ENCODE peak calls at places on chromosomes 6 and 20, in seven cellular contexts. One of them, this sample, is unnamed.
A peak's percentile ranks its signal among the peaks of the same experiment; 100 is the strongest.

GRCh38 chr6:11598687-11599086 is 61.1 kb downstream of the TMEM170B start:
- DNase-seq in H1: no peak
- DNase-seq in K562: no peak
- DNase-seq in Panc1: no peak
- DNase-seq in pancreas: no peak
- DNase-seq in cardiac muscle cell: no peak
- DNase-seq in HCT116: no peak
- DNase-seq in this sample: no peak

GRCh38 chr6:37569999-37570776 is 70.5 kb upstream of the CCDC167 start:
- DNase-seq in H1: no peak
- DNase-seq in K562: no peak
- DNase-seq in Panc1: no peak
- DNase-seq in pancreas: no peak
- DNase-seq in cardiac muscle cell: no peak
- DNase-seq in HCT116: no peak
- DNase-seq in this sample: no peak

GRCh38 chr6:5996701-5997419 is 9.9 kb downstream of the NRN1 start:
- DNase-seq in H1: no peak
- DNase-seq in K562: no peak
- DNase-seq in Panc1: no peak
- DNase-seq in pancreas: no peak
- DNase-seq in cardiac muscle cell: peak; percentile 43
- DNase-seq in HCT116: no peak
- DNase-seq in this sample: peak; percentile 62

GRCh38 chr6:90237350-90237990 is 59.2 kb downstream of the BACH2 start:
- DNase-seq in H1: no peak
- DNase-seq in K562: no peak
- DNase-seq in Panc1: no peak
- DNase-seq in pancreas: no peak
- DNase-seq in cardiac muscle cell: no peak
- DNase-seq in HCT116: no peak
- DNase-seq in this sample: no peak

GRCh38 chr6:124772733-124773319 is 189.4 kb upstream of the RNF217 start:
- DNase-seq in H1: no peak
- DNase-seq in K562: no peak
- DNase-seq in Panc1: no peak
- DNase-seq in pancreas: no peak
- DNase-seq in cardiac muscle cell: peak; percentile 15
- DNase-seq in HCT116: no peak
- DNase-seq in this sample: no peak

GRCh38 chr20:5524886-5525285 is 208.1 kb upstream of the PROKR2 start:
- DNase-seq in H1: no peak
- DNase-seq in K562: no peak
- DNase-seq in Panc1: no peak
- DNase-seq in pancreas: no peak
- DNase-seq in cardiac muscle cell: no peak
- DNase-seq in HCT116: no peak
- DNase-seq in this sample: no peak

GRCh38 chr20:52783769-52784168 is 188.4 kb upstream of the TSHZ2 start:
- DNase-seq in H1: peak; percentile 19
- DNase-seq in K562: peak; percentile 39
- DNase-seq in Panc1: no peak
- DNase-seq in pancreas: no peak
- DNase-seq in cardiac muscle cell: no peak
- DNase-seq in HCT116: no peak
- DNase-seq in this sample: no peak

GRCh38 chr20:38290829-38291581 is 13.0 kb upstream of the BPI start:
- DNase-seq in H1: peak; percentile 49
- DNase-seq in K562: peak; percentile 51
- DNase-seq in Panc1: no peak
- DNase-seq in pancreas: no peak
- DNase-seq in cardiac muscle cell: no peak
- DNase-seq in HCT116: no peak
- DNase-seq in this sample: no peak

GRCh38 chr20:49392745-49393144 is 89.7 kb downstream of the KCNB1 start:
- DNase-seq in H1: no peak
- DNase-seq in K562: no peak
- DNase-seq in Panc1: no peak
- DNase-seq in pancreas: peak; percentile 45
- DNase-seq in cardiac muscle cell: no peak
- DNase-seq in HCT116: no peak
- DNase-seq in this sample: no peak

GRCh38 chr6:119052985-119053384 is 25.5 kb downstream of the FAM184A start:
- DNase-seq in H1: no peak
- DNase-seq in K562: no peak
- DNase-seq in Panc1: no peak
- DNase-seq in pancreas: no peak
- DNase-seq in cardiac muscle cell: no peak
- DNase-seq in HCT116: no peak
- DNase-seq in this sample: no peak

GRCh38 chr20:416950-417800 is 9.1 kb downstream of the RBCK1 start:
- DNase-seq in H1: no peak
- DNase-seq in K562: no peak
- DNase-seq in Panc1: no peak
- DNase-seq in pancreas: no peak
- DNase-seq in cardiac muscle cell: no peak
- DNase-seq in HCT116: no peak
- DNase-seq in this sample: no peak
- H3K36me3 ChIP-seq in H1: peaks cover 3% of the 10 kb centered on the region
- H3K36me3 ChIP-seq in K562: peaks cover 28% of the 10 kb centered on the region
- H3K36me3 ChIP-seq in Panc1: peaks cover 6% of the 10 kb centered on the region
- H3K36me3 ChIP-seq in pancreas: no peaks in the 10 kb centered on the region
- H3K36me3 ChIP-seq in cardiac muscle cell: peaks cover 8% of the 10 kb centered on the region
- H3K36me3 ChIP-seq in HCT116: peaks cover 20% of the 10 kb centered on the region
- H3K36me3 ChIP-seq in this sample: peaks cover 55% of the 10 kb centered on the region

GRCh38 chr20:3312940-3313656 is 74.1 kb upstream of the SLC4A11 start:
- DNase-seq in H1: no peak
- DNase-seq in K562: no peak
- DNase-seq in Panc1: no peak
- DNase-seq in pancreas: peak; percentile 41
- DNase-seq in cardiac muscle cell: no peak
- DNase-seq in HCT116: no peak
- DNase-seq in this sample: no peak
- H3K4me3 ChIP-seq in H1: no peak overlapping the region
- H3K4me3 ChIP-seq in K562: no peak overlapping the region
- H3K4me3 ChIP-seq in Panc1: no peak overlapping the region
- H3K4me3 ChIP-seq in pancreas: no peak overlapping the region
- H3K4me3 ChIP-seq in cardiac muscle cell: no peak overlapping the region
- H3K4me3 ChIP-seq in HCT116: no peak overlapping the region
- H3K4me3 ChIP-seq in this sample: no peak overlapping the region

GRCh38 chr6:33049323-33049722 is 24.1 kb downstream of the HLA-DPA1 start:
- DNase-seq in H1: no peak
- DNase-seq in K562: peak; percentile 11
- DNase-seq in Panc1: no peak
- DNase-seq in pancreas: no peak
- DNase-seq in cardiac muscle cell: no peak
- DNase-seq in HCT116: no peak
- DNase-seq in this sample: no peak
- TF ChIP-seq CTCF in H1: peak; percentile 56
- TF ChIP-seq CTCF in K562: peak; percentile 42
- TF ChIP-seq CTCF in Panc1: peak; percentile 37
- TF ChIP-seq CTCF in pancreas: no peak
- TF ChIP-seq CTCF in cardiac muscle cell: peak; percentile 24
- TF ChIP-seq CTCF in HCT116: peak; percentile 63
- TF ChIP-seq CTCF in this sample: peak; percentile 20

GRCh38 chr6:108161724-108162282 is 4.0 kb upstream of the NR2E1 start:
- DNase-seq in H1: no peak
- DNase-seq in K562: no peak
- DNase-seq in Panc1: no peak
- DNase-seq in pancreas: no peak
- DNase-seq in cardiac muscle cell: no peak
- DNase-seq in HCT116: no peak
- DNase-seq in this sample: no peak
- H3K36me3 ChIP-seq in H1: no peaks in the 10 kb centered on the region
- H3K36me3 ChIP-seq in K562: no peaks in the 10 kb centered on the region
- H3K36me3 ChIP-seq in Panc1: no peaks in the 10 kb centered on the region
- H3K36me3 ChIP-seq in pancreas: no peaks in the 10 kb centered on the region
- H3K36me3 ChIP-seq in cardiac muscle cell: no peaks in the 10 kb centered on the region
- H3K36me3 ChIP-seq in HCT116: no peaks in the 10 kb centered on the region
- H3K36me3 ChIP-seq in this sample: no peaks in the 10 kb centered on the region

GRCh38 chr6:133242761-133243590 is 1.8 kb downstream of the EYA4 start:
- DNase-seq in H1: no peak
- DNase-seq in K562: no peak
- DNase-seq in Panc1: no peak
- DNase-seq in pancreas: no peak
- DNase-seq in cardiac muscle cell: peak; percentile 5
- DNase-seq in HCT116: no peak
- DNase-seq in this sample: no peak
- H3K4me3 ChIP-seq in H1: peak overlapping the region; percentile 57
- H3K4me3 ChIP-seq in K562: no peak overlapping the region
- H3K4me3 ChIP-seq in Panc1: peak overlapping the region; percentile 21
- H3K4me3 ChIP-seq in pancreas: peak overlapping the region; percentile 51
- H3K4me3 ChIP-seq in cardiac muscle cell: peak overlapping the region; percentile 43
- H3K4me3 ChIP-seq in HCT116: no peak overlapping the region
- H3K4me3 ChIP-seq in this sample: peak overlapping the region; percentile 48

DNA sequence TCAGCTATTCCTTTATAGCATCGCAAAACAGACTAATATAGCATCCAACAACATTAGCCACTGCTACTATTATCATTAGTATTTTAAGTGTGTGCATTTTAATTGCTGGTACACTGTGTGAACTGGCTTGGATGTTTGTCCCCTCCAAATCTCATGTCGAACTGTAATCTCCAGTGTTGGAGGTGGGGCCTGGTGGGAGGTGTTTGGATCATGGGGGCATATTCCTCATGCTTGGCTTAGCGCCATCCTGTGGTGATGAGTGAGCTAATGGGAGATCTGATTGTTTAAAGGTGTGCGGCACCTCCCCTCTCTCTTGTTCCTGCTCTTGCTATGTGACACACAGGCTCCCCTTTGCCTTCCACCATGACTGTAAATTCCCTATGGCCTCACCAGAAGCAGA is 12.4 kb upstream of the OSER1 start:
- DNase-seq in H1: no peak
- DNase-seq in K562: peak; percentile 38
- DNase-seq in Panc1: no peak
- DNase-seq in pancreas: no peak
- DNase-seq in cardiac muscle cell: peak; percentile 35
- DNase-seq in HCT116: peak; percentile 10
- DNase-seq in this sample: no peak
- TF ChIP-seq CTCF in H1: peak; percentile 54
- TF ChIP-seq CTCF in K562: peak; percentile 13
- TF ChIP-seq CTCF in Panc1: no peak
- TF ChIP-seq CTCF in pancreas: no peak
- TF ChIP-seq CTCF in cardiac muscle cell: no peak
- TF ChIP-seq CTCF in HCT116: peak; percentile 17
- TF ChIP-seq CTCF in this sample: no peak